ENCODE peak calls at places on chromosomes 4 and X, in five cellular contexts. T is HCT116, S is IMR-90, H is HepG2, M is body of pancreas. E is an unnamed sample.

GRCh38 chr4:89949782-89950387 is 55.2 kb downstream of the MMRN1 start:
- ATAC-seq in T (peak; percentile 64), S (no peak), H (no peak), M (no peak), E (no peak)

GRCh38 chr4:85937507-85937906 is 422.3 kb downstream of the MAPK10 start:
- ATAC-seq in T (no peak), S (no peak), H (no peak), M (peak; percentile 58), E (no peak)

GRCh38 chr4:9938933-9939332 is 82.4 kb downstream of the SLC2A9 start:
- ATAC-seq in T (no peak), S (no peak), H (no peak), M (no peak), E (no peak)

GRCh38 chr4:101265816-101266172 is 81.5 kb downstream of the PPP3CA start:
- ATAC-seq in T (no peak), S (no peak), H (no peak), M (no peak), E (no peak)

GRCh38 chr4:75229783-75230570 is 284.2 kb downstream of the RCHY1 start:
- ATAC-seq in T (no peak), S (peak; percentile 53), H (no peak), M (no peak), E (no peak)

GRCh38 chr4:53852343-53852742 is 212.1 kb downstream of the CHIC2 start:
- ATAC-seq in T (no peak), S (peak; percentile 63), H (no peak), M (no peak), E (no peak)

GRCh38 chrX:54182864-54183613 is at the start of gene FAM120C:
- ATAC-seq in T (peak; percentile 72), S (peak; percentile 68), H (peak; percentile 88), M (peak; percentile 89), E (peak; percentile 87)

GRCh38 chr4:183621875-183622274 is 37.1 kb downstream of the RWDD4 start:
- ATAC-seq in T (no peak), S (no peak), H (no peak), M (no peak), E (no peak)

GRCh38 chr4:161336621-161337020 is 827.2 kb downstream of the FSTL5 start:
- ATAC-seq in T (no peak), S (no peak), H (no peak), M (no peak), E (no peak)

DNA sequence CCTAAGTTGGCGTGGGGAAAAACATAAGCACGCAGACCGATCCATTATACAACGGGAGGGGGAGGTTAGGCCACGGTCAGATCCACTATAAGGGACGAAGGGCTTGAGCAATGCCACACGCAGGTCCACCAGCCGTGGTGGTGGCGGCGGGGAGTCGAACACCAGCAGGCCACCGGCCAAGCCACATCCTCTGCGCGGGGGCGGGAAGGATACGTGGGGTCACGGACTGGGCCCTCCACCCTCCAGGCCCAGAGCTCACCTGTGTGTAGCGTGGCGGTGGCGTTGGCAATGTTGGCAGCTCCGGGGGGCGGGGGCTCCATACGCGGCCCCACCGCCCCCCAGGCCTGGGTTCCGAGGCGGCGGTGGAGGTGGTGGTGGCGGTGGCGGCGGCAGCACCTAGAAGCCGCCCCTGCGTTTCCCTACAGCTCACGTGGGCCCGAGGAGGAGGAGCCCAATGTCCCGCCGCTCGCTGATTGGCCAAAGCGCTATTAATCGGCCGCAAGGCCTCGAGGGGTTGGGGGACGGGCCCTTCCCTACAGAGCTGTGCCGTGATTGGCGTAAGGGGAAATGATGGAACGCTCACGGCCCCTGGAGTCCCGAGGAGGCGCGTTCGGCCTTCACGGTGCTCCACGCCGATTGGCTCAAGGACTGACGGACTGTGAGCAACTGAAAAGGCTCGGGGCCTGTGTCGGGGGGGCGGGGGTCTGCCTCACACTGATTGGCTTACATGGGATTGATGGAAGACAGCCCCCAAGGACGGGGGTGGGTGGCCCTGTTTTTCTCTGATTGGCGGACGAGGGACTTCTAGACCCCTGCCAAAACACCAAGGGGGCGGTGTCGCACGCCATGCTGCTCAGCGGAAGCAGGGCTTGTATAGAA is at the start of gene ELK1:
- ATAC-seq in T (peak; percentile 94), S (peak; percentile 91), H (peak; percentile 95), M (peak; percentile 96), E (peak; percentile 97)
- TF ChIP-seq POLR2A in T (no peak), S (peak; percentile 71), H (peak; percentile 44), M (peak; percentile 50), E (peak; percentile 52)

DNA sequence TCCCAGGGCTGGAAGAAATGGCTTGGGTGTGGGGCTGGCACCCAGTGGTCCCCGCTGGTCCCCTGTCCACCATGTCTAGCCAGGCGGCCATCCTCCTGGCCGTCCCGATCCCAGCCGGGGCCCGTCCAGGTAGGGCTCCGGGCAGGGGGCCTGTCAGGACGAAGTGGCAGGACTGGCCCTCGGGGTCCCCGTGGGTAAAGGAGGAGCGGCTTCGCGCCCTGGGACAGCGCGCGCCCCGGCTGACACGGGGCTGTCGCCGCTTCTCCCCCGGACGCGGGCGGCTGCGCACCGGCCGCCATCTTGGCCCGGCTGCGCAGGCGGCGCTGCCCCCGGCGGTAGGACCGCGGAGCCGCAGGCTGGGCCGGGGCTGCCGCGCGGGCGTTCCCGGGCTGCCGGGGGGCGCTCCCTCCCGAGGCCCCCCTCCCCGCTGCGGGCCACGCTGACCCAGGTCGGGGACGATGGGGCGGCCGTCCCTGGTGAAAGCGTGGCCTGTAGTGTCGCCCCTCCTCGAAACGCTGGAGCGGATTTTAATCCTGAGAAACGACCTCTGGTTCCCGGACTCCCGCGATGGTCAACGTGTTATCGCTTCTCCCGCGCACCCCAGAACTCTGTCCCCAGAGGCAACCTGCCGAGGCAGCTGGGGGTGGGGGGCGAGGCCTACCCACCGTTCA is 60.4 kb upstream of the BCOR start:
- ATAC-seq in T (peak; percentile 57), S (peak; percentile 80), H (peak; percentile 50), M (peak; percentile 65), E (peak; percentile 71)
- H3K27ac ChIP-seq in T (peak overlapping the region; percentile 87), S (no peak overlapping the region), H (peak overlapping the region; percentile 95), M (peak overlapping the region; percentile 62), E (peak overlapping the region; percentile 84)

GRCh38 chr4:109702950-109703663 is at the start of gene CASP6:
- ATAC-seq in T (peak; percentile 87), S (peak; percentile 94), H (peak; percentile 83), M (peak; percentile 92), E (peak; percentile 94)
- TF ChIP-seq POLR2A in T (no peak), S (no peak), H (peak; percentile 64), M (peak; percentile 35), E (peak; percentile 51)

GRCh38 chr4:139660518-139661149 is 5.0 kb upstream of the MGST2 start:
- ATAC-seq in T (no peak), S (no peak), H (peak; percentile 41), M (no peak), E (no peak)
- H3K27ac ChIP-seq in T (no peak overlapping the region), S (no peak overlapping the region), H (peak overlapping the region; percentile 81), M (no peak overlapping the region), E (no peak overlapping the region)

GRCh38 chrX:12440245-12440644 is 302.0 kb downstream of the FRMPD4 start:
- ATAC-seq in T (no peak), S (no peak), H (no peak), M (no peak), E (no peak)
- TF ChIP-seq POLR2A in T (no peak), S (no peak), H (no peak), M (no peak), E (no peak)

DNA sequence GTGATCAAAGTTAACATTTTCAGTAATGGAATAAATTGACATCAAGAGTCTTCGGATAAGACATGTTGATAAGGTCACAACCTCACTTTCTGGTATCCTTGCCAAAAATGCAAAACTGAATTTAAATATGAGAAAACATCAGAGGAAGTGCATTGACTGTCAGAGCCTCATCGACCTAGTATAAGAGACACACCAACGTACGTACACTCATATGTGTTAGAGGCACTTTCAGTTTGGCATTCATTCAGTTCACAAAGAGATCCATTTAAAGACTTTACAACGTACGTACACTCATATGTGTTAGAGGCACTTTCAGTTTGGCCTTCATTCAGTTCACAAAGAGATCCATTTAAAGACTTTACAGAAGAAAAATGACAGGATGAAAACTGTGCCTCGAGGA is 280.3 kb downstream of the INPP4B start:
- ATAC-seq in T (no peak), S (no peak), H (no peak), M (no peak), E (no peak)
- H3K27ac ChIP-seq in T (peak overlapping the region; percentile 2), S (no peak overlapping the region), H (no peak overlapping the region), M (peak overlapping the region; percentile 87), E (peak overlapping the region; percentile 66)

DNA sequence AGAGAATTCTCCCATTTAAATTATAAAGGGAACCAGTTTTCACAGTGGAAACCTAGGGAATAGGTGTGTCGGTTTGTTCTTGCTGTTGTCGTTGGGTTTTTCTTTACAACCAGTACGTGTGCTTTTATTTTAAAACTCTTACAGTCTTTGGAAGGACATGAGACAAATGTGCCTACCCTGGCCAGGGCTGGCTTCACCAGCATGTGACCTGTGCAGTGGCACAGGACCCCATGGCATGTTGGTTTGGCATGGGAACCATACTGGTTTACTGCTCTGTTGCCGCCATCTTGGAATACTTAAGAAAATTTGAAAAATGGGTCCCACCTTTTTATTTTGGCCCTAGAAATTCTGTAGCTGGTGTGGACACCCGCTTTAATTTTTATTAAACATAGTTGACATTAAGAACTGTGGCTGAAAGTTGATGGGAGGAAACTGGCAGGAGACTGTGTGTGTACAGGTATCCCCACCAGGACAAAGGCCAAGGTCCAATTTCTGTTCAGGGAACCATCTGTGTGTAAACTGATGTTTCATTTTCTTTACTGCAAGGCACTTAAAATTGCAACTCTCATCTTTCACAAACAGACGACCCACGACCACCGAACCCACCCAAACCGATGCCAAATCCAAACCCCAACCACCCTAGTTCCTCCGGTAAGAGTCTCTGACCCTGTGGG is 28.8 kb downstream of the CD99 start:
- ATAC-seq in T (no peak), S (no peak), H (peak; percentile 38), M (no peak), E (no peak)
- TF ChIP-seq POLR2A in T (no peak), S (no peak), H (no peak), M (no peak), E (no peak)

GRCh38 chrX:71151366-71151765 is 6.7 kb downstream of the NLGN3 start:
- ATAC-seq in T (no peak), S (no peak), H (no peak), M (no peak), E (no peak)

GRCh38 chrX:71148278-71148663 is 3.6 kb downstream of the NLGN3 start:
- ATAC-seq in T (no peak), S (no peak), H (no peak), M (no peak), E (no peak)

GRCh38 chrX:71143508-71143907 is 1.1 kb upstream of the NLGN3 start:
- ATAC-seq in T (no peak), S (no peak), H (no peak), M (peak; percentile 63), E (no peak)

GRCh38 chrX:71144651-71145050 is at the start of gene NLGN3:
- ATAC-seq in T (no peak), S (no peak), H (no peak), M (no peak), E (no peak)

GRCh38 chrX:71147496-71148277 is 3.0 kb downstream of the NLGN3 start:
- ATAC-seq in T (no peak), S (no peak), H (peak; percentile 79), M (no peak), E (no peak)
- H3K27ac ChIP-seq in T (no peak overlapping the region), S (no peak overlapping the region), H (no peak overlapping the region), M (no peak overlapping the region), E (no peak overlapping the region)